ENCODE peak calls at places on chromosomes 3 and 15, in seven cellular contexts. D is lung, J is thyroid gland, K is tibial nerve, S is HL-60, V is HepG2, Q is mammary epithelial cell. B is an unnamed sample.
A peak's percentile ranks its signal among the peaks of the same experiment; 100 is the strongest.

GRCh38 chr15:78061963-78062427 is 15.5 kb downstream of the TBC1D2B start:
- DNase-seq in K (no peak), D (no peak), S (no peak), V (no peak), Q (no peak), J (peak; percentile 62), B (no peak)

GRCh38 chr3:9715764-9716437 is 12.3 kb downstream of the CPNE9 start:
- DNase-seq in D (peak; percentile 67), J (peak; percentile 36), Q (peak; percentile 76), V (peak; percentile 75), S (peak; percentile 80), K (peak; percentile 65), B (peak; percentile 89)

GRCh38 chr15:56261854-56262509 is 18.3 kb upstream of the RFX7 start:
- DNase-seq in S (no peak), K (no peak), V (no peak), D (no peak), J (no peak), Q (peak; percentile 74), B (no peak)

GRCh38 chr15:88572030-88572333 is 25.5 kb upstream of the DET1 start:
- DNase-seq in J (no peak), Q (no peak), D (no peak), V (no peak), S (no peak), K (no peak), B (no peak)

GRCh38 chr3:139811331-139811730 is 123.7 kb upstream of the CLSTN2 start:
- DNase-seq in V (no peak), S (no peak), D (no peak), Q (no peak), J (no peak), K (no peak), B (no peak)

GRCh38 chr3:61847784-61848462 is 286.6 kb downstream of the PTPRG start:
- DNase-seq in J (peak; percentile 52), K (peak; percentile 31), D (peak; percentile 81), V (peak; percentile 17), S (no peak), Q (no peak), B (peak; percentile 80)

GRCh38 chr3:186930639-186931486 is 537 bp downstream of the ST6GAL1 start:
- DNase-seq in V (peak; percentile 71), S (peak; percentile 58), J (peak; percentile 79), D (peak; percentile 74), K (peak; percentile 15), Q (peak; percentile 57), B (no peak)

GRCh38 chr3:12193485-12194165 is 34.9 kb upstream of the TIMP4 start:
- DNase-seq in S (peak; percentile 76), J (no peak), K (no peak), D (peak; percentile 71), Q (peak; percentile 96), V (peak; percentile 52), B (peak; percentile 77)

GRCh38 chr3:152281032-152281713 is 12.4 kb downstream of the MBNL1 start:
- DNase-seq in S (no peak), Q (no peak), K (no peak), J (no peak), D (no peak), V (peak; percentile 54), B (no peak)

GRCh38 chr3:149752051-149752787 is at the start of gene COMMD2:
- DNase-seq in K (peak; percentile 40), D (peak; percentile 78), Q (peak; percentile 92), J (peak; percentile 66), V (peak; percentile 90), S (peak; percentile 82), B (peak; percentile 78)
- TF ChIP-seq CTCF in K (peak; percentile 25), D (no peak), Q (peak; percentile 27), J (peak; percentile 15), V (peak; percentile 70), S (no peak), B (peak; percentile 53)

GRCh38 chr3:32643816-32644215 is 41.2 kb upstream of the CNOT10 start:
- DNase-seq in V (no peak), K (no peak), D (no peak), Q (no peak), S (no peak), J (no peak), B (no peak)

GRCh38 chr3:32646761-32647160 is 38.2 kb upstream of the CNOT10 start:
- DNase-seq in D (no peak), Q (no peak), K (no peak), V (no peak), J (no peak), S (no peak), B (no peak)

GRCh38 chr3:32640939-32641725 is 43.9 kb upstream of the CNOT10 start:
- DNase-seq in K (no peak), Q (no peak), V (no peak), S (no peak), J (no peak), D (peak; percentile 35), B (peak; percentile 61)

GRCh38 chr3:32643354-32643753 is 41.6 kb upstream of the CNOT10 start:
- DNase-seq in S (no peak), D (no peak), Q (no peak), V (no peak), K (no peak), J (no peak), B (no peak)

DNA sequence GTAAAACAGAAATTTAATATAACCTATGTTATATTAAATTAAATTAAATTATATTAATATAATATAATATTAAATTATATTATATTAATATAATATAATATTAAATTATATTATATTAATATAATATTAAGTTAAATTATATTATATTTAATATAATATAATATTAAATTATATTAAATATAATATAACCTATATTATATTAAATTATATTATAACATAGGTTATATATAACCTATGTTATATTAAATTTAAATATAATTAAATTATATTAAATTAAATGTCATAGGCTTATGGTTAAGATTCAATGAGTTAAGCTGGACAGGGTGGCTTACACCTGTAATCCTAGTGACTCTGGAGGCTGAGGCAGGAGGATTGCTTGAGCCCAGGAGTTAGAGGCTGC is 40.6 kb upstream of the CNOT10 start:
- DNase-seq in Q (no peak), S (no peak), D (no peak), K (no peak), J (no peak), V (no peak), B (no peak)
- H3K27ac ChIP-seq in Q (no peak overlapping the region), S (no peak overlapping the region), D (no peak overlapping the region), K (no peak overlapping the region), J (no peak overlapping the region), V (no peak overlapping the region), B (no peak overlapping the region)

GRCh38 chr3:179269152-179269707 is 18.3 kb upstream of the KCNMB3 start:
- DNase-seq in V (no peak), Q (no peak), D (no peak), K (no peak), S (no peak), J (no peak), B (no peak)

GRCh38 chr3:179268400-179269051 is 17.6 kb upstream of the KCNMB3 start:
- DNase-seq in K (no peak), D (no peak), V (no peak), S (no peak), Q (no peak), J (no peak), B (peak; percentile 23)

GRCh38 chr3:179276743-179277142 is 25.8 kb upstream of the KCNMB3 start:
- DNase-seq in V (no peak), J (no peak), Q (no peak), S (no peak), D (no peak), K (no peak), B (no peak)

GRCh38 chr3:179276001-179276400 is 25.1 kb upstream of the KCNMB3 start:
- DNase-seq in S (no peak), V (no peak), Q (no peak), J (no peak), K (no peak), D (no peak), B (no peak)

GRCh38 chr3:179272385-179272784 is 21.5 kb upstream of the KCNMB3 start:
- DNase-seq in S (no peak), V (no peak), Q (no peak), D (no peak), K (no peak), J (no peak), B (no peak)
- TF ChIP-seq CTCF in S (no peak), V (peak; percentile 62), Q (no peak), D (no peak), K (peak; percentile 9), J (peak; percentile 11), B (no peak)

GRCh38 chr15:80415331-80415730 is 11.1 kb downstream of the ARNT2 start:
- DNase-seq in S (no peak), D (no peak), J (no peak), Q (no peak), V (no peak), K (no peak), B (no peak)

GRCh38 chr15:80420658-80421057 is 16.5 kb downstream of the ARNT2 start:
- DNase-seq in Q (no peak), D (no peak), J (no peak), V (no peak), S (no peak), K (no peak), B (no peak)

GRCh38 chr15:80419546-80419945 is 15.4 kb downstream of the ARNT2 start:
- DNase-seq in S (no peak), K (no peak), J (no peak), V (no peak), Q (peak; percentile 18), D (no peak), B (no peak)

GRCh38 chr15:80418892-80419537 is 14.8 kb downstream of the ARNT2 start:
- DNase-seq in S (no peak), V (peak; percentile 47), K (no peak), J (peak; percentile 22), D (no peak), Q (peak; percentile 33), B (no peak)

GRCh38 chr15:80416702-80417101 is 12.5 kb downstream of the ARNT2 start:
- DNase-seq in K (no peak), S (no peak), Q (no peak), J (no peak), V (no peak), D (no peak), B (no peak)
- H3K27ac ChIP-seq in K (no peak overlapping the region), S (no peak overlapping the region), Q (no peak overlapping the region), J (no peak overlapping the region), V (no peak overlapping the region), D (no peak overlapping the region), B (no peak overlapping the region)

GRCh38 chr3:173548261-173548660 is 150.7 kb downstream of the NLGN1 start:
- DNase-seq in K (no peak), V (no peak), Q (no peak), S (no peak), D (no peak), J (no peak), B (no peak)

GRCh38 chr3:173552526-173552925 is 155.0 kb downstream of the NLGN1 start:
- DNase-seq in V (no peak), J (no peak), D (no peak), S (no peak), K (no peak), Q (no peak), B (no peak)

GRCh38 chr3:173556546-173556945 is 159.0 kb downstream of the NLGN1 start:
- DNase-seq in D (no peak), J (no peak), V (no peak), Q (no peak), S (no peak), K (no peak), B (no peak)

GRCh38 chr3:173553635-173554280 is 156.2 kb downstream of the NLGN1 start:
- DNase-seq in D (no peak), Q (peak; percentile 4), K (no peak), V (peak; percentile 10), J (peak; percentile 20), S (no peak), B (no peak)
- TF ChIP-seq CTCF in D (peak; percentile 8), Q (peak; percentile 70), K (no peak), V (peak; percentile 43), J (peak; percentile 75), S (no peak), B (peak; percentile 47)